ENCODE peak calls at places on chromosomes 16 and 17, in seven cellular contexts. One of them, this sample, is unnamed.

GRCh38 chr17:2975469-2975958 is 87.9 kb downstream of the OR1D5 start:
- DNase-seq in NCI-H510A treated with DMSO at 0.1 percent for 48 hours: no peak
- DNase-seq in HCT116: peak
- DNase-seq in SK-N-SH: peak
- DNase-seq in fibroblast of villous mesenchyme: peak
- DNase-seq in tibial artery: peak
- DNase-seq in GM12878: no peak
- DNase-seq in this sample: no peak

GRCh38 chr16:85445779-85446222 is 167.3 kb upstream of the GSE1 start:
- DNase-seq in HCT116: no peak
- DNase-seq in SK-N-SH: peak
- DNase-seq in tibial artery: no peak
- DNase-seq in GM12878: no peak
- DNase-seq in fibroblast of villous mesenchyme: no peak
- DNase-seq in NCI-H510A treated with DMSO at 0.1 percent for 48 hours: no peak
- DNase-seq in this sample: peak

GRCh38 chr16:30875881-30876791 is 17.7 kb downstream of the BCL7C start:
- DNase-seq in GM12878: peak
- DNase-seq in NCI-H510A treated with DMSO at 0.1 percent for 48 hours: peak
- DNase-seq in SK-N-SH: peak
- DNase-seq in tibial artery: no peak
- DNase-seq in fibroblast of villous mesenchyme: no peak
- DNase-seq in HCT116: no peak
- DNase-seq in this sample: peak

GRCh38 chr17:10787306-10788020 is 16.4 kb downstream of the TMEM238L start:
- DNase-seq in SK-N-SH: no peak
- DNase-seq in NCI-H510A treated with DMSO at 0.1 percent for 48 hours: no peak
- DNase-seq in tibial artery: no peak
- DNase-seq in GM12878: no peak
- DNase-seq in fibroblast of villous mesenchyme: no peak
- DNase-seq in HCT116: no peak
- DNase-seq in this sample: no peak

GRCh38 chr17:59381716-59382570 is 50.5 kb downstream of the YPEL2 start:
- DNase-seq in SK-N-SH: no peak
- DNase-seq in HCT116: no peak
- DNase-seq in GM12878: no peak
- DNase-seq in NCI-H510A treated with DMSO at 0.1 percent for 48 hours: peak
- DNase-seq in fibroblast of villous mesenchyme: no peak
- DNase-seq in tibial artery: peak
- DNase-seq in this sample: peak

GRCh38 chr16:80583466-80583865 is 42.7 kb downstream of the DYNLRB2 start:
- DNase-seq in fibroblast of villous mesenchyme: peak
- DNase-seq in GM12878: no peak
- DNase-seq in HCT116: no peak
- DNase-seq in SK-N-SH: no peak
- DNase-seq in NCI-H510A treated with DMSO at 0.1 percent for 48 hours: no peak
- DNase-seq in tibial artery: no peak
- DNase-seq in this sample: no peak

GRCh38 chr16:20865420-20866126 is 34.6 kb downstream of the DCUN1D3 start:
- DNase-seq in NCI-H510A treated with DMSO at 0.1 percent for 48 hours: peak
- DNase-seq in tibial artery: no peak
- DNase-seq in SK-N-SH: no peak
- DNase-seq in fibroblast of villous mesenchyme: peak
- DNase-seq in HCT116: peak
- DNase-seq in GM12878: peak
- DNase-seq in this sample: no peak

GRCh38 chr17:75110307-75110937 is 653 bp downstream of the ARMC7 start:
- DNase-seq in fibroblast of villous mesenchyme: no peak
- DNase-seq in GM12878: no peak
- DNase-seq in SK-N-SH: no peak
- DNase-seq in tibial artery: no peak
- DNase-seq in NCI-H510A treated with DMSO at 0.1 percent for 48 hours: no peak
- DNase-seq in HCT116: no peak
- DNase-seq in this sample: no peak

GRCh38 chr16:66662445-66663194 is 33.9 kb downstream of the CMTM4 start:
- DNase-seq in GM12878: no peak
- DNase-seq in tibial artery: no peak
- DNase-seq in SK-N-SH: peak
- DNase-seq in HCT116: peak
- DNase-seq in NCI-H510A treated with DMSO at 0.1 percent for 48 hours: peak
- DNase-seq in fibroblast of villous mesenchyme: peak
- DNase-seq in this sample: peak

GRCh38 chr16:85491798-85492616 is 121.1 kb upstream of the GSE1 start:
- DNase-seq in GM12878: no peak
- DNase-seq in tibial artery: peak
- DNase-seq in SK-N-SH: no peak
- DNase-seq in HCT116: peak
- DNase-seq in fibroblast of villous mesenchyme: no peak
- DNase-seq in NCI-H510A treated with DMSO at 0.1 percent for 48 hours: no peak
- DNase-seq in this sample: no peak

GRCh38 chr17:61635913-61636432 is 45.0 kb upstream of the NACA2 start:
- DNase-seq in SK-N-SH: peak
- DNase-seq in tibial artery: no peak
- DNase-seq in GM12878: peak
- DNase-seq in fibroblast of villous mesenchyme: peak
- DNase-seq in NCI-H510A treated with DMSO at 0.1 percent for 48 hours: peak
- DNase-seq in HCT116: peak
- DNase-seq in this sample: peak

GRCh38 chr16:81558444-81559175 is 114.0 kb downstream of the CMIP start:
- DNase-seq in tibial artery: no peak
- DNase-seq in fibroblast of villous mesenchyme: no peak
- DNase-seq in HCT116: no peak
- DNase-seq in NCI-H510A treated with DMSO at 0.1 percent for 48 hours: peak
- DNase-seq in SK-N-SH: no peak
- DNase-seq in GM12878: no peak
- DNase-seq in this sample: peak

GRCh38 chr17:38777641-38778250 is 21.6 kb downstream of the PIP4K2B start:
- DNase-seq in GM12878: no peak
- DNase-seq in SK-N-SH: no peak
- DNase-seq in HCT116: no peak
- DNase-seq in fibroblast of villous mesenchyme: no peak
- DNase-seq in NCI-H510A treated with DMSO at 0.1 percent for 48 hours: no peak
- DNase-seq in tibial artery: no peak
- DNase-seq in this sample: no peak

GRCh38 chr16:23976091-23977001 is 140.6 kb downstream of the PRKCB start:
- DNase-seq in fibroblast of villous mesenchyme: no peak
- DNase-seq in SK-N-SH: no peak
- DNase-seq in HCT116: no peak
- DNase-seq in tibial artery: no peak
- DNase-seq in NCI-H510A treated with DMSO at 0.1 percent for 48 hours: no peak
- DNase-seq in GM12878: no peak
- DNase-seq in this sample: no peak

GRCh38 chr17:66146394-66146793 is 45.5 kb downstream of the CEP112 start:
- DNase-seq in SK-N-SH: no peak
- DNase-seq in tibial artery: no peak
- DNase-seq in NCI-H510A treated with DMSO at 0.1 percent for 48 hours: no peak
- DNase-seq in fibroblast of villous mesenchyme: no peak
- DNase-seq in HCT116: no peak
- DNase-seq in GM12878: no peak
- DNase-seq in this sample: no peak

GRCh38 chr17:39261286-39261685 is 35.5 kb upstream of the STAC2 start:
- DNase-seq in HCT116: no peak
- DNase-seq in NCI-H510A treated with DMSO at 0.1 percent for 48 hours: no peak
- DNase-seq in SK-N-SH: no peak
- DNase-seq in GM12878: no peak
- DNase-seq in fibroblast of villous mesenchyme: no peak
- DNase-seq in tibial artery: no peak
- DNase-seq in this sample: no peak

GRCh38 chr17:64418506-64419339 is 28.1 kb upstream of the PECAM1 start:
- DNase-seq in HCT116: peak
- DNase-seq in SK-N-SH: peak
- DNase-seq in tibial artery: no peak
- DNase-seq in GM12878: no peak
- DNase-seq in NCI-H510A treated with DMSO at 0.1 percent for 48 hours: peak
- DNase-seq in fibroblast of villous mesenchyme: peak
- DNase-seq in this sample: peak

GRCh38 chr16:49639739-49640388 is 216.0 kb downstream of the ZNF423 start:
- DNase-seq in HCT116: no peak
- DNase-seq in fibroblast of villous mesenchyme: peak
- DNase-seq in tibial artery: no peak
- DNase-seq in SK-N-SH: peak
- DNase-seq in NCI-H510A treated with DMSO at 0.1 percent for 48 hours: no peak
- DNase-seq in GM12878: no peak
- DNase-seq in this sample: no peak

GRCh38 chr17:64423881-64424280 is 25.0 kb upstream of the MILR1 start:
- DNase-seq in NCI-H510A treated with DMSO at 0.1 percent for 48 hours: no peak
- DNase-seq in tibial artery: no peak
- DNase-seq in GM12878: no peak
- DNase-seq in fibroblast of villous mesenchyme: no peak
- DNase-seq in SK-N-SH: no peak
- DNase-seq in HCT116: no peak
- DNase-seq in this sample: no peak

GRCh38 chr16:89349947-89350633 is 132.6 kb downstream of the ZNF778 start:
- DNase-seq in NCI-H510A treated with DMSO at 0.1 percent for 48 hours: no peak
- DNase-seq in fibroblast of villous mesenchyme: no peak
- DNase-seq in GM12878: no peak
- DNase-seq in tibial artery: no peak
- DNase-seq in HCT116: no peak
- DNase-seq in SK-N-SH: no peak
- DNase-seq in this sample: no peak

GRCh38 chr16:69709456-69710084 is 16.8 kb downstream of the NQO1 start:
- DNase-seq in tibial artery: peak
- DNase-seq in fibroblast of villous mesenchyme: peak
- DNase-seq in GM12878: peak
- DNase-seq in SK-N-SH: peak
- DNase-seq in NCI-H510A treated with DMSO at 0.1 percent for 48 hours: peak
- DNase-seq in HCT116: peak
- DNase-seq in this sample: peak

GRCh38 chr17:78583091-78583490 is 5.9 kb upstream of the DNAH17 start:
- DNase-seq in fibroblast of villous mesenchyme: no peak
- DNase-seq in tibial artery: no peak
- DNase-seq in GM12878: no peak
- DNase-seq in NCI-H510A treated with DMSO at 0.1 percent for 48 hours: peak
- DNase-seq in HCT116: peak
- DNase-seq in SK-N-SH: peak
- DNase-seq in this sample: no peak

GRCh38 chr17:43094129-43094834 is 30.9 kb downstream of the BRCA1 start:
- DNase-seq in tibial artery: no peak
- DNase-seq in GM12878: no peak
- DNase-seq in HCT116: no peak
- DNase-seq in fibroblast of villous mesenchyme: peak
- DNase-seq in SK-N-SH: no peak
- DNase-seq in NCI-H510A treated with DMSO at 0.1 percent for 48 hours: no peak
- DNase-seq in this sample: no peak

GRCh38 chr17:68963958-68964357 is 8.8 kb upstream of the ABCA8 start:
- DNase-seq in fibroblast of villous mesenchyme: peak
- DNase-seq in tibial artery: no peak
- DNase-seq in NCI-H510A treated with DMSO at 0.1 percent for 48 hours: no peak
- DNase-seq in HCT116: no peak
- DNase-seq in SK-N-SH: no peak
- DNase-seq in GM12878: no peak
- DNase-seq in this sample: no peak

GRCh38 chr16:75929056-75929455 is 202.8 kb upstream of the CPHXL start:
- DNase-seq in SK-N-SH: no peak
- DNase-seq in HCT116: no peak
- DNase-seq in tibial artery: no peak
- DNase-seq in fibroblast of villous mesenchyme: peak
- DNase-seq in GM12878: no peak
- DNase-seq in NCI-H510A treated with DMSO at 0.1 percent for 48 hours: no peak
- DNase-seq in this sample: no peak

GRCh38 chr16:55502801-55503366 is 6.0 kb upstream of the LPCAT2 start:
- DNase-seq in tibial artery: peak
- DNase-seq in NCI-H510A treated with DMSO at 0.1 percent for 48 hours: peak
- DNase-seq in fibroblast of villous mesenchyme: peak
- DNase-seq in GM12878: no peak
- DNase-seq in SK-N-SH: peak
- DNase-seq in HCT116: peak
- DNase-seq in this sample: peak

GRCh38 chr17:48246623-48247022 is 139.1 kb downstream of the SNX11 start:
- DNase-seq in NCI-H510A treated with DMSO at 0.1 percent for 48 hours: no peak
- DNase-seq in fibroblast of villous mesenchyme: no peak
- DNase-seq in tibial artery: no peak
- DNase-seq in GM12878: no peak
- DNase-seq in HCT116: no peak
- DNase-seq in SK-N-SH: no peak
- DNase-seq in this sample: no peak